ENCODE peak calls at places on chromosomes 4 and X, in four cellular contexts. A is trophoblast cell, W is endothelial cell, O is tibial artery. F is an unnamed sample.
A peak's percentile ranks its signal among the peaks of the same experiment; 100 is the strongest.

GRCh38 chrX:118507766-118508165 is 12.2 kb downstream of the DOCK11 start:
- DNase-seq in A (no peak), W (no peak), O (no peak), F (no peak)

GRCh38 chr4:153651041-153651960 is 32.8 kb upstream of the TLR2 start:
- DNase-seq in A (peak; percentile 12), W (no peak), O (no peak), F (peak; percentile 17)

GRCh38 chr4:99811850-99812249 is 4.8 kb upstream of the DAPP1 start:
- DNase-seq in A (no peak), W (peak; percentile 28), O (no peak), F (peak; percentile 52)

GRCh38 chrX:103151799-103152198 is 58.9 kb upstream of the NXF3 start:
- DNase-seq in A (no peak), W (no peak), O (no peak), F (peak; percentile 36)

GRCh38 chr4:83113429-83113786 is 1.1 kb downstream of the PLAC8 start:
- DNase-seq in A (no peak), W (no peak), O (no peak), F (no peak)

GRCh38 chr4:183503497-183504063 is 1.3 kb upstream of the ING2 start:
- DNase-seq in A (no peak), W (no peak), O (no peak), F (no peak)

GRCh38 chrX:154325541-154325940 is 29.9 kb downstream of the TKTL1 start:
- DNase-seq in A (peak; percentile 47), W (no peak), O (no peak), F (no peak)

GRCh38 chr4:101287332-101287731 is 60.0 kb downstream of the PPP3CA start:
- DNase-seq in A (no peak), W (no peak), O (no peak), F (no peak)

GRCh38 chr4:153759407-153760226 is at the start of gene RNF175:
- DNase-seq in A (no peak), W (peak; percentile 41), O (no peak), F (no peak)

GRCh38 chr4:10622728-10623127 is 61.8 kb downstream of the CLNK start:
- DNase-seq in A (peak; percentile 48), W (peak; percentile 19), O (no peak), F (peak; percentile 20)

GRCh38 chr4:825063-825968 is 613 bp downstream of the CPLX1 start:
- DNase-seq in A (no peak), W (peak; percentile 48), O (no peak), F (no peak)

GRCh38 chr4:124018383-124019317 is 622.1 kb downstream of the SPRY1 start:
- DNase-seq in A (peak; percentile 79), W (no peak), O (peak; percentile 77), F (no peak)

GRCh38 chrX:12497832-12498591 is 293.2 kb upstream of the PRPS2 start:
- DNase-seq in A (no peak), W (peak; percentile 22), O (no peak), F (no peak)

GRCh38 chr4:55321707-55322264 is 24.3 kb upstream of the SRD5A3 start:
- DNase-seq in A (peak; percentile 88), W (peak; percentile 85), O (peak; percentile 76), F (peak; percentile 79)

GRCh38 chr4:110344165-110344564 is 131.8 kb upstream of the ENPEP start:
- DNase-seq in A (no peak), W (peak; percentile 37), O (no peak), F (no peak)

GRCh38 chrX:38898261-38898660 is 97.0 kb downstream of the MID1IP1 start:
- DNase-seq in A (no peak), W (no peak), O (no peak), F (no peak)

GRCh38 chrX:68684291-68684918 is 36.9 kb downstream of the STARD8 start:
- DNase-seq in A (peak; percentile 26), W (peak; percentile 52), O (peak; percentile 72), F (no peak)

GRCh38 chr4:184103755-184104367 is 113.8 kb downstream of the ENPP6 start:
- DNase-seq in A (no peak), W (no peak), O (no peak), F (no peak)

GRCh38 chr4:184641022-184641421 is 8.2 kb downstream of the CASP3 start:
- DNase-seq in A (no peak), W (no peak), O (no peak), F (no peak)

GRCh38 chr4:7418131-7418943 is 16.4 kb downstream of the PSAPL1 start:
- DNase-seq in A (no peak), W (no peak), O (no peak), F (no peak)

GRCh38 chrX:46333550-46333949 is 211.7 kb downstream of the ZNF674 start:
- DNase-seq in A (no peak), W (no peak), O (no peak), F (no peak)

GRCh38 chr4:124262211-124263179 is 450.0 kb downstream of the ANKRD50 start:
- DNase-seq in A (peak; percentile 61), W (peak; percentile 69), O (peak; percentile 74), F (peak; percentile 79)

GRCh38 chr4:1563241-1563640 is 120.9 kb downstream of the FAM53A start:
- DNase-seq in A (no peak), W (no peak), O (no peak), F (no peak)

GRCh38 chr4:55069248-55069647 is 56.1 kb downstream of the KDR start:
- DNase-seq in A (no peak), W (no peak), O (no peak), F (no peak)

GRCh38 chrX:21374994-21375794 is 976 bp downstream of the CNKSR2 start:
- DNase-seq in A (no peak), W (peak; percentile 3), O (peak; percentile 59), F (no peak)

GRCh38 chr4:2863649-2864048 is 20.0 kb downstream of the ADD1 start:
- DNase-seq in A (no peak), W (no peak), O (no peak), F (no peak)

GRCh38 chrX:63275127-63275526 is 76.0 kb downstream of the SPIN4 start:
- DNase-seq in A (peak; percentile 3), W (peak; percentile 51), O (no peak), F (no peak)

GRCh38 chrX:120000490-120001246 is 57.1 kb upstream of the NKAP start:
- DNase-seq in A (no peak), W (no peak), O (no peak), F (no peak)

GRCh38 chr4:7209699-7210098 is 17.4 kb downstream of the SORCS2 start:
- DNase-seq in A (no peak), W (no peak), O (no peak), F (no peak)

GRCh38 chr4:147927377-147928137 is 195.7 kb downstream of the ARHGAP10 start:
- DNase-seq in A (no peak), W (no peak), O (no peak), F (no peak)

GRCh38 chr4:13611283-13611842 is 16.2 kb downstream of the BOD1L1 start:
- DNase-seq in A (no peak), W (no peak), O (no peak), F (no peak)

GRCh38 chrX:46268429-46268828 is 276.8 kb downstream of the ZNF674 start:
- DNase-seq in A (no peak), W (no peak), O (no peak), F (no peak)

GRCh38 chr4:123990310-123990709 is 593.7 kb downstream of the SPRY1 start:
- DNase-seq in A (no peak), W (no peak), O (no peak), F (no peak)

GRCh38 chr4:159268607-159269006 is 165.7 kb downstream of the RAPGEF2 start:
- DNase-seq in A (no peak), W (no peak), O (no peak), F (no peak)

GRCh38 chrX:2576793-2577192 is 76.0 kb upstream of the DHRSX start:
- DNase-seq in A (peak; percentile 83), W (no peak), O (no peak), F (no peak)

GRCh38 chr4:139557506-139558110 is 1.6 kb upstream of the SETD7 start:
- DNase-seq in A (no peak), W (no peak), O (no peak), F (no peak)

GRCh38 chrX:21961142-21961541 is 20.6 kb downstream of the SMS start:
- DNase-seq in A (no peak), W (no peak), O (no peak), F (no peak)

GRCh38 chr4:122383341-122383740 is 4.5 kb downstream of the ADAD1 start:
- DNase-seq in A (no peak), W (no peak), O (no peak), F (no peak)

GRCh38 chr4:3283916-3284315 is 8.9 kb upstream of the RGS12 start:
- DNase-seq in A (no peak), W (no peak), O (no peak), F (no peak)